ENCODE peak calls at places on chromosomes 4 and X, in four cellular contexts. H is WTC11, W is uterus, J is lower lobe of right lung. I is an unnamed sample.

GRCh38 chr4:121784401-121784800 is 16.7 kb upstream of the EXOSC9 start:
- DNase-seq in H (no peak), W (no peak), J (no peak), I (no peak)

GRCh38 chrX:129932137-129932791 is 26.3 kb downstream of the UTP14A start:
- DNase-seq in H (peak), W (peak), J (peak), I (peak)

GRCh38 chrX:28884823-28885222 is 297.6 kb downstream of the IL1RAPL1 start:
- DNase-seq in H (no peak), W (no peak), J (no peak), I (no peak)

GRCh38 chr4:629636-629915 is 4.2 kb downstream of the PDE6B start:
- DNase-seq in H (peak), W (no peak), J (no peak), I (no peak)

GRCh38 chrX:72037601-72038000 is 94.1 kb downstream of the RTL5 start:
- DNase-seq in H (no peak), W (no peak), J (no peak), I (no peak)

GRCh38 chr4:1080961-1081688 is 32.2 kb downstream of the RNF212 start:
- DNase-seq in H (no peak), W (no peak), J (no peak), I (no peak)

GRCh38 chrX:34365482-34365881 is 233.4 kb upstream of the FAM47A start:
- DNase-seq in H (peak), W (no peak), J (no peak), I (peak)

GRCh38 chrX:23621621-23622265 is 45.5 kb upstream of the PRDX4 start:
- DNase-seq in H (no peak), W (no peak), J (no peak), I (no peak)

GRCh38 chrX:121110536-121110935 is 63.1 kb downstream of the GLUD2 start:
- DNase-seq in H (no peak), W (no peak), J (no peak), I (no peak)

GRCh38 chr4:70936200-70936787 is 34.1 kb downstream of the MOB1B start:
- DNase-seq in H (no peak), W (no peak), J (no peak), I (no peak)

GRCh38 chr4:181674315-181674714 is 568.9 kb upstream of the TENM3 start:
- DNase-seq in H (no peak), W (no peak), J (no peak), I (no peak)

GRCh38 chr4:149765630-149766029 is 50.0 kb downstream of the IQCM start:
- DNase-seq in H (no peak), W (no peak), J (no peak), I (no peak)

GRCh38 chrX:39915596-39915995 is 182.2 kb downstream of the BCOR start:
- DNase-seq in H (no peak), W (no peak), J (no peak), I (no peak)

GRCh38 chr4:15147709-15148651 is 145.7 kb downstream of the CPEB2 start:
- DNase-seq in H (no peak), W (no peak), J (no peak), I (no peak)

GRCh38 chr4:13917010-13917409 is 289.5 kb upstream of the BOD1L1 start:
- DNase-seq in H (no peak), W (no peak), J (no peak), I (no peak)

DNA sequence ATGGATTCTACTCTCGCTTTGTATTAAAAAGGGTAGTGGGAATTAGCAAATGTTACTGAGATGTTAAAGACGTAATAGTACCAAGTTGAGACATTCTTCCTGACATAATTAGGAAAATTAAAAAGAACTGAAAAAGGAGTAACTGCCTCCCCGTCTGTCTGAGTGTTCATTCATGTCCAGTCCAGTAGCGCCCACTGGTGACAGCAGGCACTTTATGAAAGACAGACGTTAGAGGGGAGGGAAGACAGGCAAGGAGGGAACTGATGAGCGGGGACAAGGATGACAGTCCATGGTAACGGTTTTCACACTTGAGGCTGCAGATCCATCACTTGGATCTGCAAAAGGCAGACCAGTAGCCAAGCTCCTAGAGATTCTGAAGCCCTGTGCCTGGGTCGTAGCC is 326.7 kb downstream of the STK32B start:
- DNase-seq in H (peak), W (no peak), J (no peak), I (no peak)
- TF ChIP-seq CTCF in H (no peak), W (no peak), J (no peak), I (no peak)

GRCh38 chr4:11720292-11720691 is 291.6 kb upstream of the HS3ST1 start:
- DNase-seq in H (no peak), W (no peak), J (no peak), I (no peak)
- TF ChIP-seq CTCF in H (peak), W (peak), J (peak), I (peak)

GRCh38 chrX:138847930-138848329 is 136.4 kb upstream of the FGF13 start:
- DNase-seq in H (no peak), W (no peak), J (no peak), I (no peak)
- TF ChIP-seq CTCF in H (no peak), W (no peak), J (no peak), I (no peak)

GRCh38 chr4:130812117-130812765 is 1716.3 kb downstream of the C4orf33 start:
- DNase-seq in H (no peak), W (no peak), J (no peak), I (no peak)

GRCh38 chr4:130808492-130808891 is 1712.5 kb downstream of the C4orf33 start:
- DNase-seq in H (no peak), W (no peak), J (no peak), I (no peak)
- TF ChIP-seq CTCF in H (no peak), W (no peak), J (peak), I (peak)

DNA sequence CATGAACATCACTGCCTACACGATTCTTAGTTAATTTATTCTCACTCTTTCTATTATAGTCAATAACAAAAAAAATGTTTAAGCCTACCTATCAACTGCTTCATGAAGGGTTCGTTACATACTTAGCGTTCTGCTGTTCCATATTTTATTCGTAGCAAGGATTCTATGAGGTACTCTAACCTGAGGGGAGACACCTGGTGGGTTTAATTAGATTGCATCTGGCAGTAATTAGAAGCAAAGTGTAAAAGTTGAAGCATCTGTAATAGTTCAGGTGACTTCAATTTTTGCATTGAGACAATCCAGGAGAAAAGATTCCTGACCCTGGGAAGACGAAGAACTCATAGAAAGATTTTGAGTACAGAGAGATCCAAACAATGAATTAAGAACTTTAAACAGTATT is 1655.8 kb upstream of the TENM3 start:
- DNase-seq in H (no peak), W (no peak), J (no peak), I (no peak)
- TF ChIP-seq CTCF in H (no peak), W (no peak), J (no peak), I (peak)

DNA sequence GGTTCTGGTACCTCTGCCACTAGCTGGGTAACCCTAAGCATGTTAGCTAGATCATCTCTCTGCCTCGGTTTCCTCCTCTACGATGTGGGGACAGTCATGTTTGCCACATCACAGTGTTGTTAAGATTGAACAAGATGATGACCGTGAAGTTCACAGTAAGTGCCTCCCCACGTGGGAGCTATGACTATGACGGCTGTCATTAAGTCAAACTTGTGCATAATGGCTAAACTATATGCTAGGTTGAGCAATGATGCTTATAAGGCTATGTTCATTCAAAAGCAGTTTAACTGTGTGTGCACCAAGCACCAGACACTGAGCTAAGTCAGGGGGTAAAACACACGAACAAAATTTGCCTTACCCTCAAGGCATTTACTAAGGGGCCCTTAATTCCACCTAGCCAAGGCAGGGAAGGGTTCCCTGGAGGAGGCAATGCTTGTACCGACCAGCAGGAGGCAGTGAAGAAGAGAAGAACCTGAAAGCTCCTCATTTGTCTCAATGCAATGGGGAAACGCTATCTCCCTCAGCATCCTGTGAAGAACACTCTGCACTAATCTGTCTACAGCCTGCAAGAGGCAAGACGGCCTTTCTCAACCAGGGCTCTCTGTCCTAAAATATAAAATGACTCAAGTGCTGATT is 52.9 kb downstream of the MAP7D2 start:
- DNase-seq in H (peak), W (no peak), J (no peak), I (no peak)
- TF ChIP-seq CTCF in H (no peak), W (no peak), J (no peak), I (no peak)

GRCh38 chr4:88757067-88757466 is 59.4 kb upstream of the NAP1L5 start:
- DNase-seq in H (no peak), W (no peak), J (no peak), I (no peak)
- TF ChIP-seq CTCF in H (no peak), W (no peak), J (no peak), I (no peak)

DNA sequence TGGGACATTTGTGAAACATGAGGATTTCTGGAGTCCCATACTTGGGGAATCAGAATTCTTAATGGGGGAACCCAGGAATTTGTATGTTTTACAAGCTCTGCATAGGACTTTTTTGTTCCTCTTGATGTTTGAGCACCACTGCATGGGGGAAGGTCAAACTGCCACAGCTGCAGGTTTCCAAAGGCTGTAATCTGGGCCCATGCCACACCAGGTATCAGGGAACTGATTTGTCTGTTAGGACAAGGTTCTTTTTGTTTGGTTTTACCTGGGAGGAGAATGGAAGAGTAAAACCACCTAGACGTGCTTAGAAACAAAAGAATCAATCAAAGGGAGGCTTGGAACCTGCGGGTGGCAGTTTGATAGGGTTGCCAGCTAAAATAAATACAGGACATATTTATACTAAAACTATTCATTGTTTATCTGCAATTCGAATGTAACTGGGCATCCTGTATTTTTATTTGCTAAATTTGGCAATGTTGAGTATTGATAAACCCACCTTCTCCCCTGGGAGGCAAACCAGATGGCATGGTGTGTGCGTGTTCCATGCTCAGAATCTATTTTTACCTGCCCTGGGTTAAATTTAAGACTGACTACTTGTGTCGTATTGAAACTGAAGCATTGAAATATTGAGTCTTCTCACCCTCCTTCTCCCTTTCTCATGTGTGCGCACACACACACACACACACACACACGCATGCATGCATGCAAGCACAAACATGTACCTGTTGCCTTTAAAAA is 63.7 kb downstream of the TMEM164 start:
- DNase-seq in H (no peak), W (no peak), J (no peak), I (no peak)
- TF ChIP-seq CTCF in H (no peak), W (no peak), J (no peak), I (no peak)

GRCh38 chr4:154506253-154506652 is 14.7 kb upstream of the DCHS2 start:
- DNase-seq in H (no peak), W (peak), J (no peak), I (peak)
- TF ChIP-seq CTCF in H (peak), W (peak), J (peak), I (peak)